ENCODE peak calls at places on chromosomes 5 and 9, in six cellular contexts. One of them, this sample, is unnamed.

GRCh38 chr9:130597228-130597627 is 17.9 kb downstream of the FUBP3 start:
- DNase-seq in left ventricle myocardium inferior: no peak
- DNase-seq in foreskin fibroblast: no peak
- DNase-seq in glutamatergic neuron: no peak
- DNase-seq in body of pancreas: no peak
- DNase-seq in H1: no peak
- DNase-seq in this sample: no peak

GRCh38 chr5:57157191-57157590 is 16.7 kb upstream of the GPBP1 start:
- DNase-seq in left ventricle myocardium inferior: no peak
- DNase-seq in foreskin fibroblast: no peak
- DNase-seq in glutamatergic neuron: no peak
- DNase-seq in body of pancreas: no peak
- DNase-seq in H1: no peak
- DNase-seq in this sample: no peak

GRCh38 chr5:151264113-151264512 is 11.1 kb downstream of the GM2A start:
- DNase-seq in left ventricle myocardium inferior: no peak
- DNase-seq in foreskin fibroblast: peak
- DNase-seq in glutamatergic neuron: no peak
- DNase-seq in body of pancreas: no peak
- DNase-seq in H1: no peak
- DNase-seq in this sample: no peak

GRCh38 chr5:172690258-172691075 is 49.4 kb downstream of the NEURL1B start:
- DNase-seq in left ventricle myocardium inferior: no peak
- DNase-seq in foreskin fibroblast: no peak
- DNase-seq in glutamatergic neuron: no peak
- DNase-seq in body of pancreas: no peak
- DNase-seq in H1: no peak
- DNase-seq in this sample: no peak

GRCh38 chr5:76718381-76718832 is 2.5 kb downstream of the F2R start:
- DNase-seq in left ventricle myocardium inferior: no peak
- DNase-seq in foreskin fibroblast: no peak
- DNase-seq in glutamatergic neuron: no peak
- DNase-seq in body of pancreas: no peak
- DNase-seq in H1: no peak
- DNase-seq in this sample: no peak

GRCh38 chr5:137994556-137994955 is 38.3 kb downstream of the FAM13B start:
- DNase-seq in left ventricle myocardium inferior: no peak
- DNase-seq in foreskin fibroblast: no peak
- DNase-seq in glutamatergic neuron: no peak
- DNase-seq in body of pancreas: no peak
- DNase-seq in H1: no peak
- DNase-seq in this sample: no peak

GRCh38 chr9:93955356-93956182 is 414 bp upstream of the BARX1 start:
- DNase-seq in left ventricle myocardium inferior: no peak
- DNase-seq in foreskin fibroblast: no peak
- DNase-seq in glutamatergic neuron: peak
- DNase-seq in body of pancreas: no peak
- DNase-seq in H1: peak
- DNase-seq in this sample: no peak

GRCh38 chr9:35490155-35490909 is 421 bp downstream of the RUSC2 start:
- DNase-seq in left ventricle myocardium inferior: peak
- DNase-seq in foreskin fibroblast: no peak
- DNase-seq in glutamatergic neuron: peak
- DNase-seq in body of pancreas: peak
- DNase-seq in H1: peak
- DNase-seq in this sample: no peak

GRCh38 chr5:178116406-178116885 is 3.1 kb downstream of the N4BP3 start:
- DNase-seq in left ventricle myocardium inferior: no peak
- DNase-seq in foreskin fibroblast: no peak
- DNase-seq in glutamatergic neuron: no peak
- DNase-seq in body of pancreas: no peak
- DNase-seq in H1: no peak
- DNase-seq in this sample: no peak

GRCh38 chr5:56148453-56148971 is 84.6 kb downstream of the ANKRD55 start:
- DNase-seq in left ventricle myocardium inferior: no peak
- DNase-seq in foreskin fibroblast: no peak
- DNase-seq in glutamatergic neuron: no peak
- DNase-seq in body of pancreas: peak
- DNase-seq in H1: no peak
- DNase-seq in this sample: no peak

GRCh38 chr9:99690573-99690972 is 131.1 kb upstream of the NR4A3 start:
- DNase-seq in left ventricle myocardium inferior: no peak
- DNase-seq in foreskin fibroblast: no peak
- DNase-seq in glutamatergic neuron: peak
- DNase-seq in body of pancreas: peak
- DNase-seq in H1: no peak
- DNase-seq in this sample: no peak

GRCh38 chr9:126650404-126650804 is 36.7 kb downstream of the LMX1B start:
- DNase-seq in left ventricle myocardium inferior: no peak
- DNase-seq in foreskin fibroblast: no peak
- DNase-seq in glutamatergic neuron: no peak
- DNase-seq in body of pancreas: no peak
- DNase-seq in H1: no peak
- DNase-seq in this sample: no peak

GRCh38 chr9:27125030-27125429 is 16.0 kb downstream of the TEK start:
- DNase-seq in left ventricle myocardium inferior: peak
- DNase-seq in foreskin fibroblast: peak
- DNase-seq in glutamatergic neuron: peak
- DNase-seq in body of pancreas: peak
- DNase-seq in H1: no peak
- DNase-seq in this sample: peak

GRCh38 chr9:129069128-129069824 is 11.6 kb upstream of the DOLPP1 start:
- DNase-seq in left ventricle myocardium inferior: peak
- DNase-seq in foreskin fibroblast: no peak
- DNase-seq in glutamatergic neuron: no peak
- DNase-seq in body of pancreas: peak
- DNase-seq in H1: no peak
- DNase-seq in this sample: no peak

GRCh38 chr5:82467006-82467561 is 188.9 kb upstream of the RPS23 start:
- DNase-seq in left ventricle myocardium inferior: no peak
- DNase-seq in foreskin fibroblast: peak
- DNase-seq in glutamatergic neuron: no peak
- DNase-seq in body of pancreas: no peak
- DNase-seq in H1: no peak
- DNase-seq in this sample: no peak

GRCh38 chr9:122206118-122207046 is 22.4 kb downstream of the LHX6 start:
- DNase-seq in left ventricle myocardium inferior: no peak
- DNase-seq in foreskin fibroblast: no peak
- DNase-seq in glutamatergic neuron: no peak
- DNase-seq in body of pancreas: no peak
- DNase-seq in H1: no peak
- DNase-seq in this sample: peak

GRCh38 chr9:40914772-40915659 is 213.5 kb downstream of the FOXD4L6 start:
- DNase-seq in left ventricle myocardium inferior: no peak
- DNase-seq in foreskin fibroblast: no peak
- DNase-seq in glutamatergic neuron: no peak
- DNase-seq in body of pancreas: no peak
- DNase-seq in H1: no peak
- DNase-seq in this sample: no peak

GRCh38 chr5:19018822-19019221 is 969.2 kb downstream of the CDH18 start:
- DNase-seq in left ventricle myocardium inferior: no peak
- DNase-seq in foreskin fibroblast: no peak
- DNase-seq in glutamatergic neuron: no peak
- DNase-seq in body of pancreas: no peak
- DNase-seq in H1: no peak
- DNase-seq in this sample: no peak

GRCh38 chr9:111945216-111945615 is 48.6 kb downstream of the UGCG start:
- DNase-seq in left ventricle myocardium inferior: no peak
- DNase-seq in foreskin fibroblast: peak
- DNase-seq in glutamatergic neuron: no peak
- DNase-seq in body of pancreas: no peak
- DNase-seq in H1: no peak
- DNase-seq in this sample: no peak

GRCh38 chr5:148306446-148306845 is 5.8 kb upstream of the SPINK7 start:
- DNase-seq in left ventricle myocardium inferior: no peak
- DNase-seq in foreskin fibroblast: no peak
- DNase-seq in glutamatergic neuron: no peak
- DNase-seq in body of pancreas: no peak
- DNase-seq in H1: no peak
- DNase-seq in this sample: no peak

GRCh38 chr5:77101298-77101697 is 14.2 kb upstream of the ZBED3 start:
- DNase-seq in left ventricle myocardium inferior: no peak
- DNase-seq in foreskin fibroblast: peak
- DNase-seq in glutamatergic neuron: no peak
- DNase-seq in body of pancreas: no peak
- DNase-seq in H1: no peak
- DNase-seq in this sample: no peak

GRCh38 chr5:34703767-34704324 is 47.7 kb downstream of the RAI14 start:
- DNase-seq in left ventricle myocardium inferior: no peak
- DNase-seq in foreskin fibroblast: no peak
- DNase-seq in glutamatergic neuron: no peak
- DNase-seq in body of pancreas: no peak
- DNase-seq in H1: no peak
- DNase-seq in this sample: no peak

GRCh38 chr5:160175438-160176218 is 53.7 kb upstream of the FABP6 start:
- DNase-seq in left ventricle myocardium inferior: peak
- DNase-seq in foreskin fibroblast: no peak
- DNase-seq in glutamatergic neuron: no peak
- DNase-seq in body of pancreas: peak
- DNase-seq in H1: no peak
- DNase-seq in this sample: no peak

GRCh38 chr9:104177003-104177611 is 83.0 kb downstream of the SMC2 start:
- DNase-seq in left ventricle myocardium inferior: no peak
- DNase-seq in foreskin fibroblast: no peak
- DNase-seq in glutamatergic neuron: no peak
- DNase-seq in body of pancreas: no peak
- DNase-seq in H1: no peak
- DNase-seq in this sample: no peak

GRCh38 chr9:21674894-21675293 is 127.5 kb upstream of the MTAP start:
- DNase-seq in left ventricle myocardium inferior: no peak
- DNase-seq in foreskin fibroblast: peak
- DNase-seq in glutamatergic neuron: no peak
- DNase-seq in body of pancreas: no peak
- DNase-seq in H1: no peak
- DNase-seq in this sample: no peak

GRCh38 chr9:89699646-89700045 is 94.8 kb downstream of the GADD45G start:
- DNase-seq in left ventricle myocardium inferior: no peak
- DNase-seq in foreskin fibroblast: no peak
- DNase-seq in glutamatergic neuron: no peak
- DNase-seq in body of pancreas: no peak
- DNase-seq in H1: no peak
- DNase-seq in this sample: no peak

GRCh38 chr9:123049589-123050222 is 16.2 kb downstream of the GPR21 start:
- DNase-seq in left ventricle myocardium inferior: no peak
- DNase-seq in foreskin fibroblast: peak
- DNase-seq in glutamatergic neuron: no peak
- DNase-seq in body of pancreas: peak
- DNase-seq in H1: no peak
- DNase-seq in this sample: no peak

GRCh38 chr5:154236011-154236410 is 45.5 kb downstream of the GALNT10 start:
- DNase-seq in left ventricle myocardium inferior: no peak
- DNase-seq in foreskin fibroblast: no peak
- DNase-seq in glutamatergic neuron: no peak
- DNase-seq in body of pancreas: no peak
- DNase-seq in H1: no peak
- DNase-seq in this sample: no peak

GRCh38 chr9:129554649-129555048 is 66.3 kb downstream of the C9orf50 start:
- DNase-seq in left ventricle myocardium inferior: no peak
- DNase-seq in foreskin fibroblast: no peak
- DNase-seq in glutamatergic neuron: no peak
- DNase-seq in body of pancreas: no peak
- DNase-seq in H1: no peak
- DNase-seq in this sample: no peak

DNA sequence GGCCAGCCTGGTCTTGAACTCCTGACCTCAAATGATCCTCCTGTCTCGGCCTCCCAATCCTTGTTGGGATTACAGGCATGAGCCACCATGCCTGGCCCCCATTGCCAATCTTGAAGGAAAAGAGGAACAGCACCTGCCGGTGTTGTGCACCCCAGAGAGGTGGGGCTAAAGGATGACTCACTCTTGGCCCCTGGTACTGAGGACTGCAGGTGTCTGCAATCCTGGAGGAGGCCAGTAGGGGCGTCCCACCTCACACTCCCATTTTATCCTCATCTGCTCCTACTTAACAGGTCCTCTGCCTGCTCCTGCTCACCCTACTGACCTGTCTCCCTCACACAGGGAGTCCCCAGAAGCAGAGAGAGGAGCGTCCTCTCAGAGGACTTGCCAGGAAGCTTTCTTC is 390.4 kb downstream of the ARHGEF28 start:
- DNase-seq in left ventricle myocardium inferior: no peak
- DNase-seq in foreskin fibroblast: no peak
- DNase-seq in glutamatergic neuron: no peak
- DNase-seq in body of pancreas: no peak
- DNase-seq in H1: peak
- DNase-seq in this sample: no peak
- TF ChIP-seq CTCF in left ventricle myocardium inferior: no peak
- TF ChIP-seq CTCF in foreskin fibroblast: no peak
- TF ChIP-seq CTCF in glutamatergic neuron: peak
- TF ChIP-seq CTCF in body of pancreas: no peak
- TF ChIP-seq CTCF in H1: peak
- TF ChIP-seq CTCF in this sample: no peak

GRCh38 chr9:136536721-136537241 is 9.1 kb downstream of the NOTCH1 start:
- DNase-seq in left ventricle myocardium inferior: no peak
- DNase-seq in foreskin fibroblast: no peak
- DNase-seq in glutamatergic neuron: no peak
- DNase-seq in body of pancreas: no peak
- DNase-seq in H1: no peak
- DNase-seq in this sample: no peak
- TF ChIP-seq CTCF in left ventricle myocardium inferior: no peak
- TF ChIP-seq CTCF in foreskin fibroblast: no peak
- TF ChIP-seq CTCF in glutamatergic neuron: no peak
- TF ChIP-seq CTCF in body of pancreas: no peak
- TF ChIP-seq CTCF in H1: peak
- TF ChIP-seq CTCF in this sample: no peak

GRCh38 chr5:162243651-162244050 is 176.1 kb downstream of the GABRG2 start:
- DNase-seq in left ventricle myocardium inferior: no peak
- DNase-seq in foreskin fibroblast: no peak
- DNase-seq in glutamatergic neuron: no peak
- DNase-seq in body of pancreas: no peak
- DNase-seq in H1: no peak
- DNase-seq in this sample: no peak

DNA sequence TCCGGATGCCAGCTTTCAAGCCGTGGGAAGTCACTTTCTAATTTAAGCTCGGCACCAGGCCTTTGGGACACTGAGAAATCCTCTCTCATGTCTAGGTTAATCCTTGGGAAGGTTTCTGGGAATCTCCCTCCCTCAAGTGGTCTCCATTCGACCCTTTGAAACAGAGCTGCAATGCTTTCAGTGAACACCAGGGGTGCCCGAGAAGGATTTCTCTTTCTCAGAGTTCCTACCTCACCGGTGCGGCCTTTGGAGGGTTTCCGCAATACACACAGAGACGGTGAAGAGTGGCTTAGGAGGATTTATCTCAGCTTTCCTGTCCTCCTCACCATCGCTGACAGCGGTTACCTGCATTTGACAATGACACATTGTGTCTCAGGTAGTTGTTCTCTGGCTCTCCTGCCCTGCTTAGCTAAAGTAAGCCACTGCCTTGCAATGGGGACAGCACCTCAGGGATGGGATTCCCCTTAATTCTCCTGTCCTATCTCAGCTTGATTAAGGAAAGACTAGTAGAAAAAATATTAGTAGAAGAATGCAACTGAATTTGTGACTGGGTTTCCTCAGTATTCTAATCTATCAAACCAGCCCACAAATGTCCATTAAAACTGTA is 180.6 kb downstream of the GABRG2 start:
- DNase-seq in left ventricle myocardium inferior: no peak
- DNase-seq in foreskin fibroblast: no peak
- DNase-seq in glutamatergic neuron: peak
- DNase-seq in body of pancreas: peak
- DNase-seq in H1: peak
- DNase-seq in this sample: no peak
- TF ChIP-seq CTCF in left ventricle myocardium inferior: no peak
- TF ChIP-seq CTCF in foreskin fibroblast: no peak
- TF ChIP-seq CTCF in glutamatergic neuron: peak
- TF ChIP-seq CTCF in body of pancreas: no peak
- TF ChIP-seq CTCF in H1: peak
- TF ChIP-seq CTCF in this sample: no peak

GRCh38 chr9:83330207-83331196 is 207.7 kb downstream of the FRMD3 start:
- DNase-seq in left ventricle myocardium inferior: no peak
- DNase-seq in foreskin fibroblast: no peak
- DNase-seq in glutamatergic neuron: no peak
- DNase-seq in body of pancreas: no peak
- DNase-seq in H1: no peak
- DNase-seq in this sample: no peak
- TF ChIP-seq CTCF in left ventricle myocardium inferior: no peak
- TF ChIP-seq CTCF in foreskin fibroblast: no peak
- TF ChIP-seq CTCF in glutamatergic neuron: no peak
- TF ChIP-seq CTCF in body of pancreas: no peak
- TF ChIP-seq CTCF in H1: peak
- TF ChIP-seq CTCF in this sample: no peak

This sample was measured in AG04449.